ENCODE peak calls at places on chromosomes 7 and 10, in six cellular contexts. One of them, this sample, is unnamed.

GRCh38 chr10:57692255-57692980 is 575.3 kb downstream of the IPMK start:
- DNase-seq in body of pancreas: no peak
- DNase-seq in HepG2: no peak
- DNase-seq in A549: peak
- DNase-seq in HCT116: no peak
- DNase-seq in tibial nerve: no peak
- DNase-seq in this sample: no peak

GRCh38 chr10:27822286-27822685 is 76.7 kb upstream of the MKX start:
- DNase-seq in body of pancreas: no peak
- DNase-seq in tibial nerve: no peak
- DNase-seq in HepG2: no peak
- DNase-seq in HCT116: no peak
- DNase-seq in A549: no peak
- DNase-seq in this sample: no peak

GRCh38 chr7:22559829-22560489 is 60.0 kb upstream of the STEAP1B start:
- DNase-seq in tibial nerve: peak
- DNase-seq in HCT116: peak
- DNase-seq in A549: peak
- DNase-seq in HepG2: peak
- DNase-seq in body of pancreas: peak
- DNase-seq in this sample: peak

GRCh38 chr10:490891-491571 is 198.4 kb downstream of the DIP2C start:
- DNase-seq in body of pancreas: no peak
- DNase-seq in HepG2: no peak
- DNase-seq in tibial nerve: peak
- DNase-seq in A549: no peak
- DNase-seq in HCT116: no peak
- DNase-seq in this sample: no peak

GRCh38 chr10:30985552-30985951 is 46.1 kb downstream of the ZNF438 start:
- DNase-seq in A549: no peak
- DNase-seq in tibial nerve: no peak
- DNase-seq in HepG2: no peak
- DNase-seq in body of pancreas: no peak
- DNase-seq in HCT116: peak
- DNase-seq in this sample: peak

GRCh38 chr7:3754488-3755365 is 453.7 kb downstream of the SDK1 start:
- DNase-seq in A549: no peak
- DNase-seq in body of pancreas: peak
- DNase-seq in tibial nerve: no peak
- DNase-seq in HepG2: no peak
- DNase-seq in HCT116: no peak
- DNase-seq in this sample: no peak

GRCh38 chr10:1230592-1231275 is 174.5 kb downstream of the WDR37 start:
- DNase-seq in body of pancreas: no peak
- DNase-seq in HepG2: no peak
- DNase-seq in A549: no peak
- DNase-seq in tibial nerve: no peak
- DNase-seq in HCT116: no peak
- DNase-seq in this sample: no peak

GRCh38 chr7:144384555-144385245 is 18.8 kb downstream of the NOBOX start:
- DNase-seq in tibial nerve: no peak
- DNase-seq in A549: peak
- DNase-seq in HCT116: peak
- DNase-seq in body of pancreas: no peak
- DNase-seq in HepG2: no peak
- DNase-seq in this sample: no peak

GRCh38 chr10:6247041-6247712 is 44.4 kb downstream of the PFKFB3 start:
- DNase-seq in body of pancreas: no peak
- DNase-seq in A549: no peak
- DNase-seq in tibial nerve: no peak
- DNase-seq in HepG2: no peak
- DNase-seq in HCT116: no peak
- DNase-seq in this sample: peak

GRCh38 chr10:794382-794956 is 105.0 kb upstream of the DIP2C start:
- DNase-seq in HCT116: no peak
- DNase-seq in A549: no peak
- DNase-seq in tibial nerve: no peak
- DNase-seq in body of pancreas: no peak
- DNase-seq in HepG2: peak
- DNase-seq in this sample: no peak

GRCh38 chr10:123135415-123136141 is at the start of gene HMX3:
- DNase-seq in HepG2: no peak
- DNase-seq in body of pancreas: no peak
- DNase-seq in A549: no peak
- DNase-seq in tibial nerve: no peak
- DNase-seq in HCT116: no peak
- DNase-seq in this sample: no peak
- TF ChIP-seq POLR2A in HepG2: no peak
- TF ChIP-seq POLR2A in body of pancreas: no peak
- TF ChIP-seq POLR2A in A549: no peak
- TF ChIP-seq POLR2A in tibial nerve: no peak
- TF ChIP-seq POLR2A in HCT116: no peak
- TF ChIP-seq POLR2A in this sample: no peak

GRCh38 chr7:30286749-30287148 is 2.4 kb downstream of the ZNRF2 start:
- DNase-seq in tibial nerve: no peak
- DNase-seq in HepG2: no peak
- DNase-seq in body of pancreas: no peak
- DNase-seq in HCT116: no peak
- DNase-seq in A549: no peak
- DNase-seq in this sample: no peak
- H3K4me3 ChIP-seq in tibial nerve: peak
- H3K4me3 ChIP-seq in HepG2: peak
- H3K4me3 ChIP-seq in body of pancreas: no peak
- H3K4me3 ChIP-seq in HCT116: peak
- H3K4me3 ChIP-seq in A549: peak
- H3K4me3 ChIP-seq in this sample: no peak

DNA sequence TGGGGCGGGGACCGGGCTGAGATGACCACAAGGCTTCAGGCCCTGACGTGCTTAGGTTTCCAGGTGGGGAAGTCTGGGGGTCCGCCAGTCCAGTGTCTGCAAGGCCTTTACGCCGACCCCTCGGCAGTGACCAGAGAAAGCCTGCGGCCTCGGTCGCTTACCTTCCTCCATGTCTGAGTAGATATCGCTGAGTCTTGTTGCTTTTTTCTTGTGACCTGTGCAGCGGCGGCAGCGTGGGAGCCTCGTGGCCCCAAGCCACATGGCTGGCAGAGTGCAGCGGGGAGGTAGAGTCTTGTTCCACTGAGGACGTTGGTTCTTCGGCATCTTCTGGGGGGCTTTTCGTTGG is 329 bp downstream of the NOLC1 start:
- DNase-seq in tibial nerve: no peak
- DNase-seq in HCT116: no peak
- DNase-seq in A549: no peak
- DNase-seq in HepG2: no peak
- DNase-seq in body of pancreas: peak
- DNase-seq in this sample: no peak
- TF ChIP-seq POLR2A in tibial nerve: no peak
- TF ChIP-seq POLR2A in HCT116: no peak
- TF ChIP-seq POLR2A in A549: no peak
- TF ChIP-seq POLR2A in HepG2: no peak
- TF ChIP-seq POLR2A in body of pancreas: no peak
- TF ChIP-seq POLR2A in this sample: no peak

GRCh38 chr10:102743078-102743587 is 615 bp upstream of the WBP1L start:
- DNase-seq in tibial nerve: no peak
- DNase-seq in HepG2: no peak
- DNase-seq in body of pancreas: no peak
- DNase-seq in A549: no peak
- DNase-seq in HCT116: no peak
- DNase-seq in this sample: no peak
- H3K4me3 ChIP-seq in tibial nerve: peak
- H3K4me3 ChIP-seq in HepG2: no peak
- H3K4me3 ChIP-seq in body of pancreas: no peak
- H3K4me3 ChIP-seq in A549: no peak
- H3K4me3 ChIP-seq in HCT116: peak
- H3K4me3 ChIP-seq in this sample: no peak

GRCh38 chr7:30285067-30285530 is 702 bp downstream of the ZNRF2 start:
- DNase-seq in A549: no peak
- DNase-seq in tibial nerve: no peak
- DNase-seq in HepG2: no peak
- DNase-seq in body of pancreas: peak
- DNase-seq in HCT116: no peak
- DNase-seq in this sample: no peak
- TF ChIP-seq POLR2A in A549: no peak
- TF ChIP-seq POLR2A in tibial nerve: no peak
- TF ChIP-seq POLR2A in HepG2: no peak
- TF ChIP-seq POLR2A in body of pancreas: no peak
- TF ChIP-seq POLR2A in HCT116: peak
- TF ChIP-seq POLR2A in this sample: no peak

DNA sequence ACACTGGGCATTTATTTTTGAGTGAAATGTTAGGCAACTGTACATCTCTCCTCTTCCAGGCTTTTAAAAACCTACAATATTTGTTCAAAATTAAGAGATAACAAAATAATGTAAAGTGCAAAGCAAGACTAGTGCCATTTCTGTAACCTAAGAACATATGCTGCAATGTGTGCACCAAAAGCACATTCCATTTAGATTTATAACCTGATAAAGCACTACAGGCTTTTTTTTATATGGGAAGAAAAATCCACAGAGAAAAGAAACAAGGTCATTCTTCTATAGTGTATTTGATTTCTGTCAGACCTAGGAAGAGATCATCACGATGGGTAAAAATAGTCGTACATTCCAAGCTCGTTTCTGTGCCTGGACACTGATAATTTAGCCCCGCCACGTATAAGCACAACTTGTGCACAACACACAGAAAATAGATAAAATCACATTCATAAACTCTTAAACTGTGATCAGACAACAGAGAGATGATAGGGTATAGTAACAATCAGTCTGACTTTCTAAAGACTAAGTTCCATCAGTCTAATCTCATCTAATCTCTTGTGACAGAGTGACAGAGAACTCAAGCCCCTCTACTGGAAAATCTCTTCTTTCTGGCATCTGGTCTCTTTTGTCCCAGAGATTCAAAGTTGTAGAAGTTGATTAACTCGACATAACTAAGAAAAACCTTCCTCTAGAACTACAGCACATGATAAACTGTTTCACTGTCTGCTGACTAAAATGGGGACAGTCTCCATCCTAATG is 6.7 kb downstream of the LAMB1 start:
- DNase-seq in tibial nerve: no peak
- DNase-seq in HCT116: no peak
- DNase-seq in A549: no peak
- DNase-seq in body of pancreas: no peak
- DNase-seq in HepG2: no peak
- DNase-seq in this sample: peak
- H3K4me3 ChIP-seq in tibial nerve: no peak
- H3K4me3 ChIP-seq in HCT116: peak
- H3K4me3 ChIP-seq in A549: peak
- H3K4me3 ChIP-seq in body of pancreas: no peak
- H3K4me3 ChIP-seq in HepG2: no peak
- H3K4me3 ChIP-seq in this sample: peak

DNA sequence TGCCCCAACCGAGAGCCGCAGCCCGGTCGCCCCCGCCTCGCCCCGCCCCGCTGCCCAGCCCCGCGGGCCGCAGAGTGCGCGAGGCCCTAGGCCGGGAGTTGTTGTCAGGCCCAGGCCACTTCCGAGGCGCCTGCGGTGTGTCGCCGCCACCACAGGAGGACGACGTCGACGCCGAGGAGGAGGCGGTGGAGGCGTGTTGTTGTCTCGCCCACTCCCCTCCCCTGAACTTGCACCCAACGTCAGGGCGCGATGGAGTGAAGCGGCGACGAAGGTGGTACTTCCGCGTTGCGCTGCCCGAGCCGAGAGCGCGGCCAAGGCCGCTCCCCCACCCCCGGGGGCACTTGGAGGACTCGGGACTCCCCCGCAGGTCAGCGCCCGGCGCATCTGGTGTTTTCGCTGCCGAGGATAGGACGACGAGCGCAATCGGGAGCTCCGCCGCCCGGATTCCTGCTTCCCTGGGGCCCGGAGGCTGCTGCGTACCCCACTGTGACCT is at the start of gene CDK13:
- DNase-seq in tibial nerve: peak
- DNase-seq in HCT116: peak
- DNase-seq in A549: peak
- DNase-seq in body of pancreas: peak
- DNase-seq in HepG2: peak
- DNase-seq in this sample: peak
- TF ChIP-seq POLR2A in tibial nerve: no peak
- TF ChIP-seq POLR2A in HCT116: peak
- TF ChIP-seq POLR2A in A549: peak
- TF ChIP-seq POLR2A in body of pancreas: peak
- TF ChIP-seq POLR2A in HepG2: peak
- TF ChIP-seq POLR2A in this sample: no peak

GRCh38 chr7:150738092-150739044 is 1.1 kb downstream of the GIMAP5 start:
- DNase-seq in HepG2: no peak
- DNase-seq in tibial nerve: no peak
- DNase-seq in HCT116: peak
- DNase-seq in A549: no peak
- DNase-seq in body of pancreas: no peak
- DNase-seq in this sample: peak
- H3K4me3 ChIP-seq in HepG2: no peak
- H3K4me3 ChIP-seq in tibial nerve: peak
- H3K4me3 ChIP-seq in HCT116: no peak
- H3K4me3 ChIP-seq in A549: no peak
- H3K4me3 ChIP-seq in body of pancreas: no peak
- H3K4me3 ChIP-seq in this sample: peak

This sample was measured in endothelial cell of umbilical vein.